ENCODE peak calls at places on chromosomes 1 and 21, in seven cellular contexts. F, I, E, H, V, X and N are unnamed samples.

GRCh38 chr1:245432221-245432620 is 277.4 kb downstream of the KIF26B start:
- DNase-seq in F (no peak), I (no peak), E (no peak), H (no peak), V (no peak), X (no peak), N (no peak)

GRCh38 chr1:204417231-204417997 is 5.8 kb upstream of the PPP1R15B start:
- DNase-seq in F (peak), I (no peak), E (peak), H (peak), V (peak), X (peak), N (no peak)

GRCh38 chr1:32172621-32173245 is 6.7 kb upstream of the TXLNA start:
- DNase-seq in F (no peak), I (no peak), E (no peak), H (no peak), V (no peak), X (no peak), N (no peak)

GRCh38 chr1:101164776-101165175 is 72.0 kb upstream of the S1PR1 start:
- DNase-seq in F (no peak), I (no peak), E (no peak), H (no peak), V (no peak), X (no peak), N (no peak)

GRCh38 chr1:41144285-41144684 is 97.8 kb downstream of the SCMH1 start:
- DNase-seq in F (no peak), I (no peak), E (no peak), H (no peak), V (no peak), X (no peak), N (no peak)

GRCh38 chr1:2046225-2046917 is 3.8 kb upstream of the PRKCZ start:
- DNase-seq in F (peak), I (peak), E (no peak), H (no peak), V (no peak), X (peak), N (peak)

GRCh38 chr1:169259816-169260215 is 107.8 kb downstream of the NME7 start:
- DNase-seq in F (no peak), I (no peak), E (no peak), H (no peak), V (no peak), X (no peak), N (no peak)

GRCh38 chr1:56185493-56185892 is 393.9 kb downstream of the PLPP3 start:
- DNase-seq in F (no peak), I (no peak), E (no peak), H (no peak), V (no peak), X (no peak), N (no peak)

GRCh38 chr21:33368576-33368975 is 34.6 kb upstream of the IFNGR2 start:
- DNase-seq in F (no peak), I (no peak), E (no peak), H (no peak), V (no peak), X (no peak), N (no peak)

GRCh38 chr1:120179420-120180348 is 3.4 kb upstream of the SEC22B start:
- DNase-seq in F (no peak), I (no peak), E (no peak), H (peak), V (peak), X (peak), N (no peak)

GRCh38 chr1:111505641-111506119 is 2.2 kb upstream of the ADORA3 start:
- DNase-seq in F (no peak), I (no peak), E (no peak), H (no peak), V (no peak), X (no peak), N (no peak)

GRCh38 chr1:51328926-51329325 is 1.4 kb downstream of the TTC39A start:
- DNase-seq in F (no peak), I (no peak), E (no peak), H (no peak), V (no peak), X (no peak), N (no peak)

GRCh38 chr1:20726107-20726911 is 6.2 kb downstream of the SH2D5 start:
- DNase-seq in F (no peak), I (no peak), E (no peak), H (no peak), V (no peak), X (no peak), N (no peak)

GRCh38 chr1:237478842-237479241 is 411.9 kb downstream of the ZP4 start:
- DNase-seq in F (no peak), I (no peak), E (no peak), H (no peak), V (no peak), X (no peak), N (no peak)

GRCh38 chr21:39125752-39126485 is 57.3 kb downstream of the PSMG1 start:
- DNase-seq in F (no peak), I (peak), E (no peak), H (peak), V (peak), X (no peak), N (peak)

DNA sequence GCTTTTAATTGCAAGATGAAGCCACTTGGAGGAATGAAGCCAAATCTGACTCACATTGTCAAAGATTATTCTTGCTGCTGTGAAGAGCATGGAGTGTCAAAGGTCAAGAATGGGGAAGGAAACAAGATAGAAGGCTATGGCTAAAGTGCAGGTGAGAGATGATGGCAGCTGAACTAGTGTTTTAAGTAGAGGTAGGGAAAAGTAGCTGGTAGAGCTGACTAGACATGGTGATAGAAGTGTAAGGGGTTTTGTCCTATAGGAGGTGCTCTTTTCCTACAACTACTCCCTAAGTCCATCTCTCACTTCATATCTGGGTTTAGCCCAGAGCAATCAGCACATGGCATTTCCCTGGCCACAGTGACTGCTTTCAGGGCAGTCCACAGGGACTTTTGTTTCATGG is 11.8 kb downstream of the UBE2T start:
- DNase-seq in F (no peak), I (no peak), E (no peak), H (no peak), V (no peak), X (no peak), N (no peak)
- TF ChIP-seq CTCF in F (peak), I (no peak), E (no peak), H (no peak), V (no peak), X (peak), N (no peak)

DNA sequence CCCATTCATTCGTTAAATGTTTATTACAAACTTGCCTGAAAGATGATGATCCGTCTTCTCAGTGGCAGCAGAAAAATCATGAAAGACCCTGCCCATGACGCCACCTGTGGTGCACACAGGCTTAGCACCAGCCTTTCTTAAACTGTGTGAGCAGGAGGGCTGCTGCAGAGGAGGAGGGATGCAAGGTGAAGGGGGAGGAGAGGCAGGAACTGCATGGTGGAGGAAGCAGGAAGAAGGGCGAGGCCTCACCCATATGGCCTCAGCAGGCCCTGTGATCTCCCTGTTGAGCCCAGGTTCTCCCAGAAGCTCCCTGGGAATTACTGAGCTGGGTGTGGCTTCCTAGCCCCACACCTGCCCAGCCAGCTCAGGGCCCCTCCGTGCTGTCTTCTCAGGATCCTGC is 25.0 kb upstream of the RD3 start:
- DNase-seq in F (no peak), I (no peak), E (no peak), H (no peak), V (no peak), X (no peak), N (no peak)
- TF ChIP-seq CTCF in F (no peak), I (peak), E (no peak), H (no peak), V (no peak), X (no peak), N (peak)

GRCh38 chr1:10867914-10868598 is 71.6 kb upstream of the CASZ1 start:
- DNase-seq in F (no peak), I (no peak), E (no peak), H (no peak), V (no peak), X (no peak), N (no peak)

GRCh38 chr1:10865518-10866313 is 69.3 kb upstream of the CASZ1 start:
- DNase-seq in F (no peak), I (no peak), E (no peak), H (no peak), V (no peak), X (no peak), N (no peak)

GRCh38 chr1:10868599-10868965 is 72.1 kb upstream of the CASZ1 start:
- DNase-seq in F (no peak), I (no peak), E (no peak), H (no peak), V (no peak), X (no peak), N (no peak)

GRCh38 chr1:10866314-10867091 is 70.1 kb upstream of the CASZ1 start:
- DNase-seq in F (no peak), I (peak), E (peak), H (no peak), V (no peak), X (peak), N (no peak)

DNA sequence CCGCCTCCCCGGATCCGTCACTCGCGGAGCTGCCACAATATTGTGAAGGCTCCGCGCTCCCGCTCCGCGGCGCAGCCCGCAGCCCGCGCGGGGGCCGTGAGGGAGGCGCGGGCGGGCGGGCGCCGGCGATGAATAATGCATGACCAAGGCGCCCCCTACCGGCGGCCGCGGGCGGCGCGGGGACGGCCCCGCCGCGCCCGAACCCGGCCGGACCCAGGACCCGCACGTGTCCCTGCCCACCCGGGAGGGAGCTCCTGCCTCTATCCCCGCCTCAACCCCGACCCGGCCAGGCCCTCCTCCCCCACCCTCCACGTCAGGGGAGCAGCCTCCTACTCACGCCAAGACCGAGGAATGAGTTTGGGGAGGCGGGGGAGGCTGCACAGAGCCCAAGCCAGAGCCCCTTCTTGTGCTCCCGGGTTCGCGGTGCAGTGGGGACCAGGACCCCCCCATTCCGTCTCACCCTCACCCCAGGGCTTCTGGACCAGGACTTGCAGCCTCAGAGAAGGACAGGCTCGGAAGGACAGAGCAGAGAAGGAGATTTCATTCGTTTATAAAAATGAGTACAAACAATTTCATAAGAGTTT is 70.8 kb upstream of the CASZ1 start:
- DNase-seq in F (peak), I (peak), E (no peak), H (no peak), V (no peak), X (peak), N (peak)
- TF ChIP-seq CTCF in F (peak), I (peak), E (peak), H (peak), V (peak), X (peak), N (peak)

GRCh38 chr1:172581779-172582178 is 48.8 kb downstream of the SUCO start:
- DNase-seq in F (no peak), I (no peak), E (no peak), H (no peak), V (peak), X (no peak), N (no peak)

GRCh38 chr1:172585348-172585747 is 52.4 kb downstream of the SUCO start:
- DNase-seq in F (no peak), I (no peak), E (no peak), H (no peak), V (peak), X (no peak), N (no peak)

GRCh38 chr1:172581273-172581672 is 48.3 kb downstream of the SUCO start:
- DNase-seq in F (no peak), I (no peak), E (no peak), H (no peak), V (no peak), X (no peak), N (no peak)

GRCh38 chr1:172585861-172586260 is 52.9 kb downstream of the SUCO start:
- DNase-seq in F (no peak), I (no peak), E (no peak), H (no peak), V (no peak), X (no peak), N (no peak)

DNA sequence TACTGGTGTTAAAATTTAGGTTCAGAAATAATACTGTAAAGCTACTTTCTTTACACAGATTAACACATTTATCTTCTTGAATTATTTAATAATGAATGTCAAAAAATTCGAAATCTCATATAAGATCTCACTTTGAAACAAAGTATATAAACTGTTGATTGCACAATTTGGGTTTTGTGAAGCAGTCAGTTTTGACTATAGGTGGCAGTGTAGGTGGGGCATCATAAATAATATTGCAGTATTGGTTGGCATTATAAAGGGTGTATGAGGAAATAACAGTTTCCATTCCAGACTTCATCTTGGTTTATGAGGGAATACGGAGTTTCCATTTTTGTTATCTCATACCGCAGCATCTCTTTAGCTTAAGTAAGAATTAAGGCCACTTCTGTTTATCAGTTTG is 49.9 kb downstream of the SUCO start:
- DNase-seq in F (no peak), I (no peak), E (no peak), H (no peak), V (no peak), X (no peak), N (no peak)
- TF ChIP-seq CTCF in F (no peak), I (no peak), E (no peak), H (no peak), V (no peak), X (no peak), N (no peak)